ENCODE peak calls at places on chromosomes 7 and 10, in eight cellular contexts. Y, P, U, I, G, Z, N and T are unnamed samples.

GRCh38 chr7:108420482-108420908 is 35.7 kb downstream of the NRCAM start:
- DNase-seq in Z (no peak), P (no peak), Y (no peak), N (peak), I (peak), G (no peak), U (peak), T (no peak)

GRCh38 chr10:32160866-32161265 is 104.6 kb upstream of the KIF5B start:
- DNase-seq in I (no peak), N (no peak), Y (no peak), Z (no peak), U (no peak), G (no peak), P (no peak), T (no peak)

GRCh38 chr7:7641129-7641663 is 644 bp downstream of the UMAD1 start:
- DNase-seq in G (peak), Z (no peak), Y (no peak), I (peak), U (no peak), P (peak), N (no peak), T (no peak)

GRCh38 chr10:43220971-43221418 is 45.9 kb downstream of the RASGEF1A start:
- DNase-seq in Y (no peak), Z (peak), G (no peak), N (no peak), I (no peak), U (no peak), P (no peak), T (no peak)

GRCh38 chr10:59648711-59649201 is 60.9 kb downstream of the SLC16A9 start:
- DNase-seq in Y (no peak), P (no peak), N (no peak), Z (no peak), I (peak), G (no peak), U (peak), T (no peak)

GRCh38 chr7:77199008-77199966 is at the start of gene FGL2:
- DNase-seq in Y (no peak), U (peak), N (no peak), Z (peak), I (peak), P (peak), G (peak), T (no peak)

GRCh38 chr10:80473692-80474596 is 19.8 kb downstream of the TSPAN14 start:
- DNase-seq in U (no peak), G (no peak), Z (no peak), Y (no peak), N (no peak), I (no peak), P (peak), T (no peak)

GRCh38 chr7:79361214-79361613 is 92.3 kb downstream of the MAGI2 start:
- DNase-seq in Y (no peak), N (peak), G (no peak), I (peak), P (no peak), U (no peak), Z (no peak), T (no peak)

GRCh38 chr10:128850647-128851046 is 616.4 kb upstream of the MGMT start:
- DNase-seq in G (no peak), N (no peak), U (no peak), P (no peak), I (no peak), Y (no peak), Z (no peak), T (no peak)

GRCh38 chr10:94287331-94287730 is 75.4 kb downstream of the NOC3L start:
- DNase-seq in P (no peak), G (no peak), U (peak), N (no peak), Y (no peak), I (no peak), Z (no peak), T (no peak)

GRCh38 chr7:113891828-113892227 is 27.0 kb downstream of the PPP1R3A start:
- DNase-seq in U (peak), I (no peak), Z (no peak), G (no peak), Y (no peak), N (no peak), P (peak), T (no peak)

GRCh38 chr7:151254851-151255250 is 6.4 kb upstream of the SMARCD3 start:
- DNase-seq in G (no peak), P (no peak), I (no peak), N (no peak), U (no peak), Y (no peak), Z (no peak), T (no peak)
- H3K27ac ChIP-seq in G (no peak), P (no peak), I (no peak), N (no peak), U (no peak), Y (no peak), Z (no peak), T (no peak)

GRCh38 chr7:37330775-37331174 is 117.9 kb downstream of the ELMO1 start:
- DNase-seq in Y (no peak), Z (no peak), G (no peak), N (no peak), U (no peak), I (no peak), P (no peak), T (no peak)

GRCh38 chr7:37332218-37333016 is 116.2 kb downstream of the ELMO1 start:
- DNase-seq in Z (no peak), P (no peak), N (no peak), G (no peak), I (no peak), U (no peak), Y (no peak), T (no peak)

GRCh38 chr7:37329940-37330339 is 118.7 kb downstream of the ELMO1 start:
- DNase-seq in Z (no peak), I (no peak), P (no peak), U (no peak), N (no peak), Y (no peak), G (no peak), T (no peak)

GRCh38 chr7:37336259-37336658 is 112.4 kb downstream of the ELMO1 start:
- DNase-seq in Y (no peak), Z (no peak), G (no peak), N (no peak), I (no peak), U (no peak), P (no peak), T (no peak)

DNA sequence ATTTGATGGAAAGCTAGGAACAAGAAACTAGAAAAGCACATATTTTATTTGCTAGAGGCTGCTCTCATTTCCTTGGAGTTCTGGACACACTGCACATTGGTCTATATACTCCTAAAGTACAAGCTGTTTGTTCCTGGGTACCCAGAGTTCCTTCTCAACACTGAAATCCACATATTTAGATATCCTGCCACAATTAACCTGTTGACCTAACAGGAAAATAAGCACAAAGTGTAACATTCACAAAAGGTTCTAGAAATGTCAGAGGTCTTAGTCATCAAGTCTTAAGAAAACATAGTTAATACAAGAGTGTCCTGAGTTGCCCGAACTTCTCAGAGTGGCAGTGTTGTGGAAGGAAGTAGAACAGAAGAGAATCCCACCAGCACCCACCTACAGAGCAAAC is 115.6 kb downstream of the ELMO1 start:
- DNase-seq in N (no peak), Z (no peak), I (no peak), Y (no peak), U (no peak), P (no peak), G (no peak), T (no peak)
- H3K27ac ChIP-seq in N (no peak), Z (no peak), I (no peak), Y (no peak), U (no peak), P (no peak), G (no peak), T (peak)

DNA sequence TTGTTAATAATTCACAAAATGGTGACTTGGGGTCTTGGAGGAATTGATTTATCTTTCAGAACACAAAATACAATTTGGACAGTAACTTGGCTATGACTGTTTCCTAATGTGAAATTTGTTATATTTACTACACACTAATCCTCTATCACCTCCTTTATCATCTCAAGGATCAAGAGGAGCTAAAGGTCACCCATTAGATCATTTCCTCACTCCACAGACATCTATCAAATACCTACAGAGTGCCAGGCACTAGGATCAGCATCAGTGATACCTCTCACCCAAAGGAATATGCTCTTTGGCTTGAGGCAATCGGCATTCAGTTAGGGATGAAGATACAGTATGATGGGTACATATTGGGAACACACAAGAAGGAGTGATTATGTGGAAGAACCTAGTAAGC is 132.1 kb downstream of the INHBA start:
- DNase-seq in I (no peak), N (peak), P (no peak), Y (no peak), U (no peak), G (no peak), Z (no peak), T (no peak)
- H3K27ac ChIP-seq in I (no peak), N (no peak), P (no peak), Y (no peak), U (no peak), G (no peak), Z (no peak), T (no peak)

GRCh38 chr10:67662415-67662814 is 33.6 kb downstream of the CTNNA3 start:
- DNase-seq in Y (no peak), Z (no peak), G (no peak), N (no peak), U (no peak), I (no peak), P (no peak), T (no peak)
- H3K27ac ChIP-seq in Y (no peak), Z (no peak), G (no peak), N (no peak), U (no peak), I (no peak), P (no peak), T (peak)

DNA sequence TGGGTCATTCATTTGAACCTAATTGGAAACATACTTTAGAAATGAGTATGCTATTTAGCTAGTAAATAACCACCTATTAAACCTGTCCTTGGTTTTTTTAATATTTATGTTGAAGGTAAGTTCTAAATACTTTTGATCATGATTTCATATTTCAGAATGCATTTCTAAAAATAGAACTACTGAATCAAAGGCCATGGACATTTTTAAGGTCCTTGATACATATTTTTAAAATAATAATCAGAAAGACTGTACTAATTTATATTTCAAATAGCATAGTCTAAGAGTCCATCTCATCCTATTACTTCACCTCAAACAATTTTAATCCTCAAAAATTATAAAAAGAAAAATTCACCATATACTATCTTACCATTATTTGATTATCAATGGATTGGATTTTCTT is 102.1 kb upstream of the AKR1E2 start:
- DNase-seq in Y (no peak), U (no peak), I (no peak), Z (no peak), N (no peak), G (no peak), P (no peak), T (no peak)
- H3K27ac ChIP-seq in Y (no peak), U (no peak), I (no peak), Z (no peak), N (peak), G (no peak), P (no peak), T (no peak)

GRCh38 chr10:104099274-104099673 is 13.6 kb upstream of the COL17A1 start:
- DNase-seq in G (no peak), Y (no peak), P (no peak), U (peak), I (no peak), N (no peak), Z (no peak), T (no peak)
- H3K27ac ChIP-seq in G (no peak), Y (peak), P (no peak), U (no peak), I (no peak), N (no peak), Z (no peak), T (no peak)

DNA sequence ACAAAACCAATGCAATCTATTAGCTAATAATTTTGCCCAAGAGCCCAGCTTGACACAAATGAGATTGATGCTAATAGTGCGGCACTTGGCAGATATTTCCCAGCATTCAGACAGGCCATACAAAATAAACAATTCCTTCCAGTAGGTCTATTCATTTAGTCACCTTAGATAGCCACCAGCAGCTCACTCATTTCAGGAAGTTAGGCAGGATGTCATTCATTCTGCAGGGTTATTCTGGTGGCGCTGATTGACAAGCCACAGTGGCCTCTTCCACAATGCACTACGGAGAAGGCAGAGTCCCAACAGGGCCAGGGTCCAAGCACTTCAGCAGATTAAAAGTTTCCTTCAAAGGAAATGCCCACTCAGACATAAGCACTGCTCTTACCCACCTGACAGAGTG is 55.8 kb downstream of the PIK3AP1 start:
- DNase-seq in U (no peak), I (no peak), P (no peak), N (no peak), Y (no peak), Z (no peak), G (no peak), T (no peak)
- H3K27ac ChIP-seq in U (no peak), I (no peak), P (no peak), N (peak), Y (no peak), Z (no peak), G (no peak), T (no peak)